ENCODE peak calls at places on chromosome 20, in five cellular contexts. M, Z, A, E and K are unnamed samples.

GRCh38 chr20:52958206-52958605 is 14.0 kb upstream of the TSHZ2 start:
- DNase-seq in A (no peak), M (no peak), Z (no peak), E (no peak), K (no peak)

GRCh38 chr20:11182715-11183114 is 508.9 kb upstream of the JAG1 start:
- DNase-seq in M (no peak), Z (no peak), E (no peak), A (no peak), K (no peak)

GRCh38 chr20:32482251-32483220 is 102.6 kb downstream of the NOL4L start:
- DNase-seq in Z (no peak), E (peak; percentile 86), M (peak; percentile 62), A (peak; percentile 80), K (peak; percentile 86)

GRCh38 chr20:45484676-45485075 is 15.1 kb downstream of the WFDC2 start:
- DNase-seq in E (peak; percentile 51), A (no peak), M (no peak), Z (no peak), K (no peak)

GRCh38 chr20:44071526-44072111 is 115.4 kb downstream of the JPH2 start:
- DNase-seq in Z (no peak), A (peak; percentile 28), E (no peak), M (peak; percentile 7), K (peak; percentile 59)

GRCh38 chr20:6924681-6925080 is 157.2 kb downstream of the BMP2 start:
- DNase-seq in M (no peak), E (no peak), Z (no peak), A (no peak), K (no peak)

GRCh38 chr20:11329271-11329670 is 588.4 kb upstream of the BTBD3 start:
- DNase-seq in E (no peak), Z (no peak), M (no peak), A (no peak), K (no peak)

GRCh38 chr20:52577696-52578095 is 386.1 kb upstream of the ZFP64 start:
- DNase-seq in E (no peak), M (no peak), Z (no peak), A (no peak), K (no peak)

GRCh38 chr20:53884859-53885654 is 185.3 kb downstream of the BCAS1 start:
- DNase-seq in E (no peak), A (no peak), Z (no peak), M (no peak), K (no peak)

GRCh38 chr20:54026300-54027064 is 43.9 kb downstream of the BCAS1 start:
- DNase-seq in M (no peak), Z (no peak), E (no peak), A (no peak), K (no peak)

DNA sequence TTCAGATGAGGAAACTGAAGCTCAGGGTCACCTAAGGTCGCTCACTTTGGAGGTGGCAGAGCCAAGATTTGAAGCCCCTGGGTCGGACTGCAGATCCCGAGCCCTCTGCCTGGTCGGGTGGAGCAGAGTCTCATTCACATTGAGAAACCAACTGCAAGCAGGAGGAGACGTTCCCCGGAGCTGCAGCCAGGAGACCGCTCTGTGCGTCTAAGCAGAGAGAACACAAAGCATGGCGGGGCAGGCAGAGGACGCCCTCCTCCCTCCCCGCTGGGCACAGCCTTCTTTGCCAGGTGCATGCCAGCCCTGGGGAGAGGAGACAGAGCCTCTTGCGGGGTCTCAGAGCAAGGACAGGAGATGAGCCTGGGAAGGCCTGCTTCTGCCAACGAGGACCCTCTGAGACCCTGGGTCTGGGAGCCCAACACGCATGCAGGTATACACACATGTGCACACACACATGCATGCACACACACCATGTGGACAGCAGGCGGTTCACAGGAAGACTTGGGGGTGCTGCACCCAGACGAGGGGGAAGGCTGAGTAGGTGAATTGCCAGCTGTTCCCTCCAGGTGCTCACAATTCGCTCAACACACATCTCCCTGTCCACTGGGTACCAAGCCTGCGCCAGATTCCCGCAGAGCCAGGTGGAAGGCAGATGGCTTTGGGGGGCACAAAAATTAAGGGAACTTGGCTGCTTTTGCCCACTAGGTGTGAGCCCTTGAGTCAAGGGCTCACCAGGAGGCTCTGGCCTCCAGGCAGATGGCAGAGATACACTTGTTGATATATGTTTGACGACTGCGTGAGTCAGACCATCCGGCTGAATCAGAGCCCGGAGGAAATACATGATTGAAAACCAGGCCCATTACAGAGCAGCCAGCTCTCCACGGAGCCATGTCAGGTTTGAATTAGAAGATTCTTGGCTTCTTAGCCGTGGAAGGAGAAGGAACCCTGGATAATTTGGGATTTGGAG is 5.5 kb upstream of the NTSR1 start:
- DNase-seq in E (no peak), A (no peak), Z (peak; percentile 94), M (no peak), K (no peak)
- TF ChIP-seq CTCF in E (no peak), A (peak; percentile 7), Z (peak; percentile 50), M (no peak), K (no peak)

GRCh38 chr20:23132930-23133559 is 46.9 kb upstream of the CD93 start:
- DNase-seq in A (no peak), E (no peak), M (no peak), Z (no peak), K (peak; percentile 72)

GRCh38 chr20:23135449-23136447 is 49.6 kb upstream of the CD93 start:
- DNase-seq in A (peak; percentile 74), E (no peak), Z (no peak), M (no peak), K (no peak)

GRCh38 chr20:23131766-23132165 is 45.6 kb upstream of the CD93 start:
- DNase-seq in Z (no peak), E (no peak), M (no peak), A (no peak), K (no peak)

GRCh38 chr20:23132293-23132929 is 46.3 kb upstream of the CD93 start:
- DNase-seq in E (no peak), Z (no peak), A (no peak), M (no peak), K (no peak)

DNA sequence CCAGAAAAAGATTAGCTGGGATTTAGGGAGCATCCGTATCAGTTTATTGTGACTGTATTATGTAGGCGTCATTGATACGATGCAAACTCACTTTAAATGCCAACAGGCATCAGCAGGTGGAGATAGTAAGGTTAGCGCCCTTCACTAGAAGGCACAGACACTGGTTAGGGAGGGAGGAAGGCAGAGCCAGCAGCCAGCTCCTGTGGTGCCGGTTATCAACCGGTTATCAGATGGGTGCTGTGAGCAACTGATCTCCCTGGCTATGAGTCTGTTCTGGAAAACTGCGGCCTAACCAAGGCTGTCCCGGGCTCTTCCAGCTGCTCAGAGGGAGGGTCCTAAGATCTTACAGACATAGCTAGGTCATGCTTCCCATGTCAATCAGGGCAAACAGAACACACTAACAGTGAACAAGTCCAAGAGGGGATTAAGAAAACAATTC is 47.5 kb upstream of the CD93 start:
- DNase-seq in A (no peak), E (no peak), M (no peak), Z (no peak), K (no peak)
- H3K4me3 ChIP-seq in A (no peak overlapping the region), E (no peak overlapping the region), M (no peak overlapping the region), Z (no peak overlapping the region), K (no peak overlapping the region)

DNA sequence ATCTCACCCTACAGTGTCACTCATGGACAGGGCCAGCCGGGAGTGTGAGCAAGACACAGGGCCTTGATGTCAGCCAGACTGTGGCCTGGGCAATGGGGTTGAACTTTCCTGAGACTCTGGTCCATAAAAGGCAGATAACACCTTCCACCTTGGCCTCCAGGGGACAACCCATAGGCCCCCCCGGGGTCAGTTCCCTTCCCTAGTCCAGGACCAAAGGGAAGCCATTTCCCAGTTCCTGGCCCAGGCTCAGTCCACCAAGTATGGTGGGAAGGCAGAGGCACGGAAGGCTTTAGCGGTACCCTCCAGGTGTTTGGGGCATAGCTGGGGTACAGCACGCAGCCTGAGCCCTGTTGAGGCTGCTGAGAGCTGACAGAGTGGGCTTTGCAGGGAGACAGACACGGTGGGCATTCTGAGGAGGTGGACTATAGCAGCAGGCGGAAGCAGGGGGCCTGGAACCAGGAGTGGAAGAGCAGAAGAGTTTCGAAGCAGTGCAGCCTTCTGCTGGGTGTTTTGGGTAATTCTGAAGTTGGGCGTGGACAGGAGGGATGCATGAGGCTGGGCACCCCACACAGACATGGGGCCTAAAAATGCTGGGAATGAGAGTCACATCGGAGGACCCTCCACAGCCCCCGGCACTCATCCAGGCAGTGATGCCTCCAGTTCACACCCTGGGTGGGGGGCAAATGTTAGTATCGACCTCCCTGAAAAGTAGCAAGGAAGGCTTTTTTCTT is 43.9 kb upstream of the CD93 start:
- DNase-seq in A (no peak), Z (no peak), M (no peak), E (no peak), K (no peak)
- H3K4me1 ChIP-seq in A (peaks cover 30% of the 10 kb centered on the region), Z (no peaks in the 10 kb centered on the region), M (no peaks in the 10 kb centered on the region), E (no peaks in the 10 kb centered on the region), K (no peaks in the 10 kb centered on the region)

GRCh38 chr20:21798384-21798783 is 92.9 kb downstream of the PAX1 start:
- DNase-seq in M (no peak), A (no peak), Z (no peak), E (no peak), K (no peak)

GRCh38 chr20:21801193-21801592 is 95.7 kb downstream of the PAX1 start:
- DNase-seq in A (no peak), Z (no peak), E (no peak), M (no peak), K (no peak)

GRCh38 chr20:21796059-21796458 is 90.6 kb downstream of the PAX1 start:
- DNase-seq in M (no peak), E (peak; percentile 44), Z (no peak), A (no peak), K (no peak)
- TF ChIP-seq CTCF in M (no peak), E (peak; percentile 56), Z (no peak), A (no peak), K (no peak)

GRCh38 chr20:17957505-17958325 is 10.9 kb downstream of the SNX5 start:
- DNase-seq in A (no peak), Z (no peak), M (no peak), E (no peak), K (no peak)
- H3K4me3 ChIP-seq in A (no peak overlapping the region), Z (no peak overlapping the region), M (no peak overlapping the region), E (no peak overlapping the region), K (peak overlapping the region; percentile 16)

GRCh38 chr20:5171790-5172164 is 45.0 kb downstream of the CDS2 start:
- DNase-seq in E (no peak), Z (no peak), A (no peak), M (no peak), K (no peak)

GRCh38 chr20:5172167-5172586 is 45.4 kb downstream of the CDS2 start:
- DNase-seq in Z (no peak), M (no peak), A (no peak), E (no peak), K (no peak)

GRCh38 chr20:5171074-5171789 is 44.4 kb downstream of the CDS2 start:
- DNase-seq in M (peak; percentile 55), E (peak; percentile 56), Z (no peak), A (no peak), K (no peak)

GRCh38 chr20:5172903-5173463 is 46.2 kb downstream of the CDS2 start:
- DNase-seq in A (no peak), E (no peak), Z (no peak), M (no peak), K (no peak)

GRCh38 chr20:5173763-5174162 is 47.0 kb downstream of the CDS2 start:
- DNase-seq in Z (no peak), M (no peak), E (no peak), A (no peak), K (no peak)
- H3K4me1 ChIP-seq in Z (peaks cover 6% of the 10 kb centered on the region), M (peaks cover 12% of the 10 kb centered on the region), E (peaks cover 59% of the 10 kb centered on the region), A (peaks cover 50% of the 10 kb centered on the region), K (peaks cover 34% of the 10 kb centered on the region)

DNA sequence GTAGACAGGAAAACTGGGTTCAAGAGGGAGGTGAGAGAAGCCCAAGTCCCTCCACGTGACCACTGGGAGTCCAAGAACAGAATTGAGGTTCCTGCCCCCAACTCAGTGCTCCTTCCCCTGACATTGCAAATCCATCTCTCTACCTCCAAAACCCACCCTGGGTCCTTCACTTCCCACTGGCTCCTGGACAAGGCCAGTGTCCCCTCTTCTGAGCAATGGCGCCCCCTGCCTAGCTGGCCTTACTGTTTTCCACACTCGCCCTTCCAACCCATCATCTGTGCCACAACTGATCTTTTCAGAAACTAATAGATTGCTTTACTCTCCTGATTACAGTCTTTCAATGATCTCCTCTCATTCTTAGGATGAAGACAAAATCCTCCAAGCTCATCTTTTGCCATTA is 200.3 kb downstream of the ANKRD60 start:
- DNase-seq in E (peak; percentile 68), M (no peak), Z (no peak), A (no peak), K (no peak)
- TF ChIP-seq CTCF in E (peak; percentile 69), M (no peak), Z (peak; percentile 5), A (peak; percentile 20), K (peak; percentile 15)